ENCODE peak calls at places on chromosomes 11 and 22, in seven cellular contexts. G is heart left ventricle, A is GM23248, H is aorta, J is lower lobe of right lung, D is Karpas-422, R is Peyer's patch. U is an unnamed sample.

GRCh38 chr22:24033731-24034130 is 22.6 kb downstream of the CABIN1 start:
- DNase-seq in G (no peak), A (no peak), H (no peak), J (no peak), D (no peak), R (no peak), U (no peak)

GRCh38 chr11:89660234-89660633 is 49.9 kb upstream of the TRIM77 start:
- DNase-seq in G (no peak), A (no peak), H (no peak), J (no peak), D (peak; percentile 55), R (no peak), U (no peak)

GRCh38 chr11:132623496-132623895 is 908.8 kb downstream of the OPCML start:
- DNase-seq in G (no peak), A (no peak), H (no peak), J (no peak), D (no peak), R (no peak), U (no peak)

GRCh38 chr11:100878474-100878873 is 191.4 kb downstream of the ARHGAP42 start:
- DNase-seq in G (peak; percentile 39), A (peak; percentile 60), H (no peak), J (no peak), D (no peak), R (no peak), U (no peak)

GRCh38 chr22:26751217-26751616 is 93.8 kb downstream of the MIAT start:
- DNase-seq in G (peak; percentile 40), A (no peak), H (no peak), J (no peak), D (no peak), R (no peak), U (no peak)

GRCh38 chr22:37187552-37187890 is 526 bp downstream of the C1QTNF6 start:
- DNase-seq in G (no peak), A (peak; percentile 80), H (no peak), J (no peak), D (no peak), R (no peak), U (no peak)

GRCh38 chr11:131111775-131112174 is 195.5 kb upstream of the SNX19 start:
- DNase-seq in G (no peak), A (no peak), H (no peak), J (no peak), D (no peak), R (no peak), U (no peak)

GRCh38 chr11:78635814-78636506 is 61.3 kb upstream of the NARS2 start:
- DNase-seq in G (no peak), A (no peak), H (no peak), J (no peak), D (no peak), R (no peak), U (no peak)

GRCh38 chr11:60367009-60367408 is 11.3 kb upstream of the MS4A7 start:
- DNase-seq in G (no peak), A (no peak), H (no peak), J (no peak), D (no peak), R (no peak), U (no peak)

GRCh38 chr11:45541693-45542434 is 123.6 kb downstream of the CHST1 start:
- DNase-seq in G (no peak), A (no peak), H (no peak), J (no peak), D (no peak), R (no peak), U (no peak)

GRCh38 chr22:37075822-37076433 is 24.4 kb downstream of the KCTD17 start:
- DNase-seq in G (no peak), A (no peak), H (no peak), J (no peak), D (no peak), R (no peak), U (no peak)

GRCh38 chr22:19466126-19466716 is 12.8 kb downstream of the UFD1 start:
- DNase-seq in G (no peak), A (no peak), H (no peak), J (no peak), D (no peak), R (no peak), U (no peak)

GRCh38 chr11:72750086-72750485 is 2.1 kb downstream of the ARAP1 start:
- DNase-seq in G (no peak), A (no peak), H (no peak), J (no peak), D (no peak), R (no peak), U (no peak)

GRCh38 chr11:117202386-117203068 is 3.4 kb downstream of the TAGLN start:
- DNase-seq in G (no peak), A (peak; percentile 33), H (no peak), J (no peak), D (peak; percentile 38), R (no peak), U (no peak)

GRCh38 chr11:83063073-83063754 is 8.5 kb downstream of the RAB30 start:
- DNase-seq in G (no peak), A (peak; percentile 68), H (no peak), J (no peak), D (peak; percentile 98), R (no peak), U (no peak)

GRCh38 chr11:115759622-115760527 is 255.7 kb upstream of the CADM1 start:
- DNase-seq in G (peak; percentile 54), A (peak; percentile 30), H (peak; percentile 78), J (peak; percentile 55), D (no peak), R (no peak), U (no peak)

GRCh38 chr22:26550498-26551033 is 38.3 kb upstream of the TFIP11 start:
- DNase-seq in G (peak; percentile 73), A (peak; percentile 85), H (peak; percentile 87), J (peak; percentile 75), D (no peak), R (no peak), U (no peak)

GRCh38 chr11:95228081-95228859 is 2.7 kb downstream of the SESN3 start:
- DNase-seq in G (no peak), A (peak; percentile 60), H (no peak), J (no peak), D (no peak), R (no peak), U (no peak)

GRCh38 chr11:95426823-95427462 is 195.9 kb upstream of the SESN3 start:
- DNase-seq in G (no peak), A (peak; percentile 71), H (no peak), J (no peak), D (no peak), R (no peak), U (no peak)

GRCh38 chr22:35618427-35619223 is 1.5 kb upstream of the MB start:
- DNase-seq in G (no peak), A (no peak), H (no peak), J (no peak), D (no peak), R (no peak), U (no peak)

DNA sequence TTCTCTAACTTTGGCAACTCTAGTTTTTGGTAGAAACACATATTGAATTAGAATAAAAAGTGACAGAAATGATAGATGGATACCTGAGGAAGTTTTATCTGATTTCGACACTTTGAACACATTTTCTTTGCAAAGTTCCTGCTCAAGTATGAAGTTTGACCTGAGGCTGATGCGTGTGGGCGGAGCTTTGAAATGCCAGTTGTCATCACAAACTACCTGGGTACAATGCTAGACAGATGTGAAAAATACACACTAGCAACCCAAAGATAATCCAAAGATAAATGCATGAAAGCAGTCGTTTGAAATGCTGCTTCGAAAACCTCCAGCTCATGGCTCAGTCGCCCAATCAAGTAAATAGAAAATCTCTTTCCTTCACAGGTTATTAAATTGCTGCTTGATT is 54.8 kb downstream of the CD44 start:
- DNase-seq in G (no peak), A (no peak), H (no peak), J (no peak), D (no peak), R (no peak), U (no peak)
- H3K36me3 ChIP-seq in G (no peaks in the 10 kb centered on the region), A (peaks cover 93% of the 10 kb centered on the region), H (peaks cover 7% of the 10 kb centered on the region), J (peaks cover 80% of the 10 kb centered on the region), D (no peaks in the 10 kb centered on the region), R (no peaks in the 10 kb centered on the region), U (peaks cover 100% of the 10 kb centered on the region)

DNA sequence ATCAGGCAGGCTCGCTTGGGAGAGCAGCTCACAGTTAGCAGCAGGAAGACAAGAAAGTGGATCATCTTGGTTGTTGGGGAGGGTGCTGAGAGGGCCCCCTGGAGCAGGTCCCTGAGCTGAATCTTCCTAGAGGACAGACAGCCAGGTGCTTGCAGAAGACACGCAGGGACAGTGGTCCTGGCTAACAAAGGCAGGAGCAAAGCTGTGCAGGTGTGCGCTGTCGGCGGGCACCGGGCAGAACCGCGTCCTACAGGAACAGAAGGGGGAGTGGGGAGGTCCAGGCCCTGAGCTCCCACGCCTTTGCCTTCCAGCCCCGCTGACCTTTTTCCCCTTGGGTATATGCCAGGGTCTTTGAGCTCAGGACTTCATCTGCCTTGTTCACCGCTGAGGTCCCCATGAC is 30.1 kb upstream of the PARVB start:
- DNase-seq in G (no peak), A (no peak), H (no peak), J (peak; percentile 32), D (no peak), R (no peak), U (no peak)
- H3K36me3 ChIP-seq in G (peaks cover 75% of the 10 kb centered on the region), A (peaks cover 13% of the 10 kb centered on the region), H (no peaks in the 10 kb centered on the region), J (peaks cover 95% of the 10 kb centered on the region), D (peaks cover 38% of the 10 kb centered on the region), R (no peaks in the 10 kb centered on the region), U (peaks cover 44% of the 10 kb centered on the region)

GRCh38 chr22:39138357-39138997 is 14.0 kb downstream of the CBX7 start:
- DNase-seq in G (no peak), A (no peak), H (peak; percentile 39), J (no peak), D (no peak), R (no peak), U (no peak)
- H3K36me3 ChIP-seq in G (peaks cover 10% of the 10 kb centered on the region), A (no peaks in the 10 kb centered on the region), H (no peaks in the 10 kb centered on the region), J (peaks cover 31% of the 10 kb centered on the region), D (no peaks in the 10 kb centered on the region), R (no peaks in the 10 kb centered on the region), U (peaks cover 34% of the 10 kb centered on the region)

GRCh38 chr22:43171019-43171491 is 15.9 kb downstream of the TTLL12 start:
- DNase-seq in G (no peak), A (no peak), H (peak; percentile 44), J (no peak), D (no peak), R (no peak), U (no peak)

GRCh38 chr22:43171607-43172006 is 15.3 kb downstream of the TTLL12 start:
- DNase-seq in G (no peak), A (no peak), H (no peak), J (no peak), D (no peak), R (no peak), U (no peak)

GRCh38 chr22:43168416-43169309 is 17.3 kb downstream of the TSPO start:
- DNase-seq in G (no peak), A (peak; percentile 76), H (no peak), J (no peak), D (no peak), R (no peak), U (no peak)

GRCh38 chr22:43169310-43170130 is 17.4 kb downstream of the TTLL12 start:
- DNase-seq in G (no peak), A (no peak), H (no peak), J (no peak), D (no peak), R (no peak), U (no peak)

GRCh38 chr22:43170131-43170480 is 16.8 kb downstream of the TTLL12 start:
- DNase-seq in G (no peak), A (no peak), H (no peak), J (no peak), D (no peak), R (no peak), U (no peak)
- H3K36me3 ChIP-seq in G (peaks cover 66% of the 10 kb centered on the region), A (no peaks in the 10 kb centered on the region), H (no peaks in the 10 kb centered on the region), J (peaks cover 75% of the 10 kb centered on the region), D (no peaks in the 10 kb centered on the region), R (no peaks in the 10 kb centered on the region), U (peaks cover 19% of the 10 kb centered on the region)

U was measured in CD4-positive, CD25-positive, alpha-beta regulatory T cell.